ENCODE peak calls at places on chromosomes 13 and 19, in seven cellular contexts. O, A, M, H, Q, F and K are unnamed samples. For H3K36me3, the result is how much of the 10 kb centered on the place peaks cover.

GRCh38 chr19:33403973-33404304 is 30.4 kb downstream of the CEBPG start:
- DNase-seq in O (no peak), A (no peak), M (no peak), H (no peak), Q (no peak), F (no peak), K (no peak)

GRCh38 chr19:40461669-40462221 is 3.8 kb downstream of the BLVRB start:
- DNase-seq in O (no peak), A (no peak), M (peak), H (peak), Q (no peak), F (no peak), K (peak)

GRCh38 chr13:46006688-46007452 is 45.7 kb downstream of the ZC3H13 start:
- DNase-seq in O (no peak), A (no peak), M (no peak), H (no peak), Q (no peak), F (no peak), K (no peak)

GRCh38 chr13:75486146-75486545 is 4.2 kb upstream of the TBC1D4 start:
- DNase-seq in O (no peak), A (no peak), M (no peak), H (peak), Q (no peak), F (no peak), K (no peak)

GRCh38 chr19:4807188-4807587 is 15.7 kb downstream of the FEM1A start:
- DNase-seq in O (no peak), A (no peak), M (no peak), H (no peak), Q (no peak), F (no peak), K (no peak)

GRCh38 chr19:48818234-48818823 is 7.5 kb upstream of the BCAT2 start:
- DNase-seq in O (no peak), A (no peak), M (no peak), H (no peak), Q (no peak), F (no peak), K (no peak)

GRCh38 chr13:24851546-24851945 is 87.6 kb downstream of the RNF17 start:
- DNase-seq in O (no peak), A (no peak), M (no peak), H (no peak), Q (no peak), F (no peak), K (no peak)

GRCh38 chr13:35953537-35954206 is 177.5 kb downstream of the DCLK1 start:
- DNase-seq in O (peak), A (no peak), M (peak), H (peak), Q (peak), F (peak), K (peak)

GRCh38 chr13:74250738-74251190 is 116.6 kb upstream of the KLF12 start:
- DNase-seq in O (no peak), A (no peak), M (no peak), H (no peak), Q (no peak), F (no peak), K (no peak)

GRCh38 chr13:26473571-26474230 is 83.8 kb upstream of the WASF3 start:
- DNase-seq in O (no peak), A (peak), M (no peak), H (no peak), Q (no peak), F (no peak), K (peak)

GRCh38 chr13:97226013-97226412 is 3.9 kb downstream of the MBNL2 start:
- DNase-seq in O (no peak), A (no peak), M (no peak), H (no peak), Q (no peak), F (no peak), K (no peak)

GRCh38 chr19:21482863-21483276 is 22.5 kb upstream of the ZNF429 start:
- DNase-seq in O (peak), A (no peak), M (peak), H (peak), Q (peak), F (peak), K (peak)

GRCh38 chr13:59343993-59344780 is 819.5 kb downstream of the DIAPH3 start:
- DNase-seq in O (no peak), A (no peak), M (no peak), H (no peak), Q (no peak), F (no peak), K (no peak)

GRCh38 chr13:82717249-82717648 is 1165.0 kb downstream of the SLITRK1 start:
- DNase-seq in O (no peak), A (no peak), M (no peak), H (no peak), Q (no peak), F (no peak), K (no peak)

GRCh38 chr19:35868172-35868822 is at the start of gene APLP1:
- DNase-seq in O (peak), A (no peak), M (peak), H (peak), Q (peak), F (peak), K (peak)

GRCh38 chr13:98717256-98717655 is 35.2 kb downstream of the SLC15A1 start:
- DNase-seq in O (no peak), A (no peak), M (no peak), H (no peak), Q (no peak), F (no peak), K (no peak)

GRCh38 chr19:29677001-29677781 is 11.9 kb downstream of the PLEKHF1 start:
- DNase-seq in O (no peak), A (no peak), M (no peak), H (no peak), Q (peak), F (no peak), K (no peak)

GRCh38 chr19:11210656-11210928 is 13.2 kb upstream of the KANK2 start:
- DNase-seq in O (no peak), A (no peak), M (no peak), H (no peak), Q (no peak), F (no peak), K (no peak)

GRCh38 chr19:33719366-33720154 is 77.1 kb upstream of the KCTD15 start:
- DNase-seq in O (no peak), A (no peak), M (no peak), H (no peak), Q (peak), F (no peak), K (no peak)

GRCh38 chr13:111328111-111328802 is 7.8 kb downstream of the TEX29 start:
- DNase-seq in O (no peak), A (peak), M (peak), H (no peak), Q (peak), F (no peak), K (peak)

GRCh38 chr13:113224486-113224885 is 15.1 kb downstream of the CUL4A start:
- DNase-seq in O (no peak), A (no peak), M (peak), H (no peak), Q (no peak), F (no peak), K (no peak)

GRCh38 chr13:113220141-113220598 is 10.8 kb downstream of the CUL4A start:
- DNase-seq in O (no peak), A (no peak), M (peak), H (peak), Q (no peak), F (no peak), K (no peak)

GRCh38 chr13:113219311-113219940 is 10.0 kb downstream of the CUL4A start:
- DNase-seq in O (no peak), A (no peak), M (peak), H (no peak), Q (no peak), F (peak), K (no peak)

GRCh38 chr13:113216165-113217056 is 7.0 kb downstream of the CUL4A start:
- DNase-seq in O (no peak), A (no peak), M (peak), H (peak), Q (no peak), F (no peak), K (no peak)

DNA sequence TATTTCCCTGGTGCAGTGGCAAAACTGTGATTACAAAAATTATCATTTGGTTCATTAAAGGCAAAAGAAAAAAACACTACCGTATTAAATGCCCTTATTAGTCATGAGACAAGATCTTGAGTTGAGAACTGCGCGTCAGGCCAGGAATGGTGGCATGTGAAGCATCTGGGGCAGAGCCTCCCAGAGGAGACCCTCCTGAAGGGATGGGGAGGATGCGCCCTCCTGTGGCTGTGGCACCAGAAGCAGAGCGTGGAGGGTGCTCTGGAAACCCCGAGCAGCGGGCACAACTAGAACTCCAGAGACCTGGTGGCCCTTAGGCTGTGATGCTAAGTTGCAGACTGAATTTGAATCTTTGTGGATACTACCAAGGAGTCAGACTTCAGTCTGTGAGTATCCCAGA is 11.5 kb downstream of the CUL4A start:
- DNase-seq in O (no peak), A (no peak), M (no peak), H (no peak), Q (no peak), F (no peak), K (no peak)
- TF ChIP-seq CTCF in O (no peak), A (no peak), M (no peak), H (peak), Q (no peak), F (peak), K (no peak)

GRCh38 chr19:38401148-38401547 is 1.7 kb upstream of the FAM98C start:
- DNase-seq in O (no peak), A (no peak), M (no peak), H (peak), Q (no peak), F (no peak), K (no peak)

GRCh38 chr19:38402967-38403674 is at the start of gene FAM98C:
- DNase-seq in O (peak), A (no peak), M (peak), H (peak), Q (peak), F (peak), K (peak)

GRCh38 chr19:38404858-38405257 is 2.0 kb downstream of the FAM98C start:
- DNase-seq in O (no peak), A (no peak), M (no peak), H (no peak), Q (no peak), F (no peak), K (no peak)

GRCh38 chr19:38400361-38400760 is 2.5 kb upstream of the FAM98C start:
- DNase-seq in O (no peak), A (no peak), M (no peak), H (no peak), Q (no peak), F (no peak), K (no peak)

GRCh38 chr19:38402623-38402966 is 298 bp upstream of the FAM98C start:
- DNase-seq in O (no peak), A (no peak), M (no peak), H (no peak), Q (no peak), F (no peak), K (no peak)
- H3K27ac ChIP-seq in O (no peak), A (peak), M (no peak), H (no peak), Q (no peak), F (peak), K (no peak)

DNA sequence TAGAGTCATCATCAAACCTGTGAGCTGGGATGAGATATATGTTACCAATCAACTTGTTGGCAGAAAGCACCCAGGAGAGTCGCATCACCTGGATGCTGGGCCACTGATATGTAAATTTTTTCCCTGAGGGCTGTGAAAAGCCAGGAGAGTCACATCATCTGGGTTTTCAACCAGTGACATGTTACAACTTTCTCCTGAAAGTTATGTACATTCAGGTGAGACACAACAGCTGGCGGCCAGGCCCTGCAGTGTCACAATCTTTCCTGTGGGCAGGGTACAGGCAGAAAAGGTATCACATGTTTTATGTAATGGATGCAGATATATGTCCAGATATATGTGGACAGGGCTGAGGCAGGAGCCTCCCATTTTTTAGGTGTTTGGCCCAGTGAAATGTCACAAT is 13.2 kb upstream of the ZNF724 start:
- DNase-seq in O (no peak), A (no peak), M (no peak), H (no peak), Q (no peak), F (no peak), K (no peak)
- H3K36me3 ChIP-seq in O (under half), A (under half), M (under half), H (under half), Q (under half), F (half or more), K (under half)

GRCh38 chr13:61030445-61030844 is 385.2 kb downstream of the PCDH20 start:
- DNase-seq in O (no peak), A (no peak), M (no peak), H (no peak), Q (no peak), F (no peak), K (no peak)

GRCh38 chr13:61024046-61024445 is 391.6 kb downstream of the PCDH20 start:
- DNase-seq in O (no peak), A (no peak), M (no peak), H (no peak), Q (no peak), F (no peak), K (no peak)

DNA sequence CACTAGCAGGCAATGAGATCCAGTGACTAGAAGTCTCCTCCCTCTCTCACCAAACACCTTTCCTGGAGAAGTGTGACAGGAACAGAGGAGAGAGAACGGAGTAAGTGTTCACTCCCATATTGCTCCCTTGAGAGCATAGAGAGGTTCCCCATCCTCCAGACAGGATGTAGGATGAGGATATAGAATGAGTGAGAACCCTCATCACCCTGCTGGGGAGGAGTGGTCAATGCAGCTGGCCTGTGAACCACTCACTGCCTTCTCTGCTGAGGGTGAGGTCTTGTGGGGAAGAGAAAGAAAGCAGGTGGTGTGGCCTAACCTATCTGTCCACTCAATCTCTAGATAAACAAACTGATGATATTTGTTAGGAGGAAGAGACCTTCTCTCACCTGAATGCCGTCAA is 386.6 kb downstream of the PCDH20 start:
- DNase-seq in O (no peak), A (no peak), M (no peak), H (no peak), Q (no peak), F (peak), K (no peak)
- TF ChIP-seq CTCF in O (no peak), A (no peak), M (no peak), H (no peak), Q (no peak), F (peak), K (no peak)

GRCh38 chr19:28468701-28469459 is 744.1 kb downstream of the UQCRFS1 start:
- DNase-seq in O (no peak), A (no peak), M (no peak), H (no peak), Q (peak), F (peak), K (no peak)
- H3K27ac ChIP-seq in O (no peak), A (no peak), M (no peak), H (no peak), Q (no peak), F (no peak), K (no peak)

GRCh38 chr19:38845374-38846024 is 4.3 kb downstream of the HNRNPL start:
- DNase-seq in O (no peak), A (no peak), M (no peak), H (no peak), Q (peak), F (no peak), K (no peak)
- H3K36me3 ChIP-seq in O (under half), A (half or more), M (half or more), H (under half), Q (half or more), F (half or more), K (half or more)

GRCh38 chr13:23722726-23723453 is 152.7 kb downstream of the TNFRSF19 start:
- DNase-seq in O (no peak), A (no peak), M (no peak), H (peak), Q (no peak), F (no peak), K (no peak)

GRCh38 chr13:23725922-23726321 is 155.7 kb downstream of the TNFRSF19 start:
- DNase-seq in O (no peak), A (no peak), M (no peak), H (no peak), Q (no peak), F (no peak), K (no peak)

GRCh38 chr13:23724196-23724970 is 154.2 kb downstream of the TNFRSF19 start:
- DNase-seq in O (no peak), A (no peak), M (no peak), H (no peak), Q (no peak), F (peak), K (no peak)

GRCh38 chr13:23718916-23719470 is 148.8 kb downstream of the TNFRSF19 start:
- DNase-seq in O (no peak), A (no peak), M (no peak), H (peak), Q (no peak), F (no peak), K (no peak)

DNA sequence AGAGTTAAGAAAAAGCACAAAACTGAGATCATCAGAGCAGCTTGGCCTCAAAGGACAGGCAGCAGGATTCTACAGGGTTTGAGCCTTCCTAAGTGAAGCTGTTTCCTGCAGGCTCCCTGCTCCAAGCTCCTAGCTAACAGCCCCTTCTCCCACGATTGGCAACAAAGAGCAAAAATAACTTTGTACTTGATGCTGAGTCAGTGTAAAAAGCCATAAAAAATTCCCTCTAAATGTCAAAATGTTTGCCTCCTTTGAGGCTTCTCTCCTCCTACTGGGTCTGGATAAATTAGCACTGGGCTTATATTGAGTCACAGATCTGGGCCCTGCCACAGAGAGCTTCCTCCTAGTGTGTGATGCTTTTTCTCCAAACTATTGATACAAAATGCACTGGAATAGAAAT is 153.3 kb downstream of the TNFRSF19 start:
- DNase-seq in O (no peak), A (no peak), M (no peak), H (no peak), Q (no peak), F (no peak), K (no peak)
- TF ChIP-seq CTCF in O (no peak), A (no peak), M (no peak), H (no peak), Q (no peak), F (no peak), K (no peak)